ENCODE peak calls at places on chromosomes 2 and 18, in six cellular contexts. U, R, T, W, L and G are unnamed samples.

GRCh38 chr2:211367711-211368110 is 811.3 kb downstream of the CPS1 start:
- DNase-seq in U (no peak), W (no peak), R (no peak), L (no peak), T (no peak), G (no peak)

GRCh38 chr18:3119401-3120323 is 100.1 kb downstream of the MYOM1 start:
- DNase-seq in T (no peak), L (no peak), R (no peak), W (no peak), U (peak; percentile 26), G (no peak)

GRCh38 chr18:34224423-34225217 is at the start of gene NOL4:
- DNase-seq in R (peak; percentile 19), W (peak; percentile 75), U (peak; percentile 60), L (no peak), T (no peak), G (no peak)

GRCh38 chr18:76572517-76573247 is 77.6 kb upstream of the ZNF516 start:
- DNase-seq in T (no peak), W (no peak), L (no peak), U (no peak), R (no peak), G (no peak)

GRCh38 chr18:59954746-59955145 is 55.0 kb downstream of the PMAIP1 start:
- DNase-seq in R (no peak), W (no peak), T (no peak), U (no peak), L (no peak), G (no peak)

GRCh38 chr18:77090546-77091200 is 41.9 kb downstream of the MBP start:
- DNase-seq in L (no peak), U (no peak), R (no peak), T (no peak), W (no peak), G (no peak)

GRCh38 chr2:206084468-206084869 is 1.5 kb downstream of the INO80D start:
- DNase-seq in T (peak; percentile 75), L (peak; percentile 71), W (peak; percentile 88), U (peak; percentile 67), R (peak; percentile 61), G (peak; percentile 63)

GRCh38 chr2:108585446-108585845 is 51.2 kb downstream of the LIMS1 start:
- DNase-seq in T (no peak), L (no peak), W (no peak), R (no peak), U (no peak), G (no peak)

GRCh38 chr2:506866-507265 is 170.3 kb downstream of the TMEM18 start:
- DNase-seq in T (no peak), W (no peak), L (no peak), R (no peak), U (no peak), G (no peak)

GRCh38 chr2:84481702-84482101 is 22.6 kb upstream of the SUCLG1 start:
- DNase-seq in U (no peak), W (no peak), T (no peak), R (no peak), L (no peak), G (no peak)

GRCh38 chr18:75111673-75112485 is 97.1 kb downstream of the PTGR3 start:
- DNase-seq in R (no peak), W (peak; percentile 10), L (no peak), T (no peak), U (no peak), G (no peak)

GRCh38 chr18:26440644-26441043 is 107.7 kb downstream of the KCTD1 start:
- DNase-seq in W (no peak), R (no peak), U (no peak), L (no peak), T (no peak), G (no peak)

GRCh38 chr2:30398488-30398887 is 48.6 kb upstream of the LCLAT1 start:
- DNase-seq in T (no peak), U (no peak), W (no peak), R (no peak), L (no peak), G (no peak)

GRCh38 chr2:12177052-12177994 is 430.9 kb downstream of the LPIN1 start:
- DNase-seq in T (peak; percentile 72), U (peak; percentile 14), L (peak; percentile 52), W (peak; percentile 59), R (peak; percentile 49), G (peak; percentile 60)

GRCh38 chr2:234204480-234204879 is 154.0 kb downstream of the SPP2 start:
- DNase-seq in L (no peak), U (no peak), R (peak; percentile 13), W (no peak), T (no peak), G (no peak)

GRCh38 chr2:41160439-41160838 is 708.5 kb upstream of the SLC8A1 start:
- DNase-seq in T (no peak), W (no peak), U (no peak), R (peak; percentile 75), L (no peak), G (no peak)

GRCh38 chr18:34631071-34631470 is 79.0 kb upstream of the DTNA start:
- DNase-seq in U (no peak), W (no peak), R (no peak), T (no peak), L (no peak), G (no peak)

GRCh38 chr2:27003003-27003402 is 29.8 kb upstream of the TMEM214 start:
- DNase-seq in R (no peak), U (no peak), W (no peak), T (no peak), L (no peak), G (no peak)

GRCh38 chr2:61536086-61536722 is 2.0 kb downstream of the XPO1 start:
- DNase-seq in U (no peak), R (peak; percentile 88), L (no peak), W (peak; percentile 96), T (peak; percentile 89), G (no peak)

GRCh38 chr18:49734836-49735235 is 78.5 kb downstream of the ACAA2 start:
- DNase-seq in U (no peak), R (no peak), W (no peak), L (no peak), T (no peak), G (no peak)

GRCh38 chr2:191617589-191617988 is 60.3 kb upstream of the NABP1 start:
- DNase-seq in W (no peak), L (no peak), T (no peak), U (no peak), R (no peak), G (peak; percentile 53)

GRCh38 chr18:32683044-32683443 is 89.8 kb downstream of the KLHL14 start:
- DNase-seq in U (no peak), R (no peak), T (no peak), L (no peak), W (no peak), G (no peak)

GRCh38 chr2:197269173-197269572 is 41.4 kb downstream of the ANKRD44 start:
- DNase-seq in L (no peak), W (no peak), U (no peak), T (no peak), R (no peak), G (no peak)

GRCh38 chr2:106882658-106883057 is 3.3 kb downstream of the ST6GAL2 start:
- DNase-seq in R (no peak), L (no peak), U (no peak), W (peak; percentile 74), T (no peak), G (no peak)

GRCh38 chr2:37364351-37364750 is 19.9 kb downstream of the QPCT start:
- DNase-seq in L (no peak), W (no peak), R (no peak), U (no peak), T (no peak), G (no peak)

GRCh38 chr2:37367310-37367709 is 22.9 kb downstream of the QPCT start:
- DNase-seq in R (no peak), W (no peak), L (no peak), U (no peak), T (no peak), G (no peak)

GRCh38 chr2:37365669-37366068 is 21.2 kb downstream of the QPCT start:
- DNase-seq in L (no peak), U (no peak), W (no peak), T (no peak), R (no peak), G (no peak)

GRCh38 chr2:37367984-37368383 is 23.6 kb downstream of the QPCT start:
- DNase-seq in L (no peak), T (no peak), U (no peak), R (no peak), W (no peak), G (no peak)

GRCh38 chr2:37366773-37367172 is 22.3 kb downstream of the QPCT start:
- DNase-seq in U (no peak), W (no peak), R (no peak), T (no peak), L (no peak), G (no peak)
- H3K27ac ChIP-seq in U (no peak overlapping the region), W (no peak overlapping the region), R (no peak overlapping the region), T (no peak overlapping the region), L (no peak overlapping the region), G (no peak overlapping the region)

GRCh38 chr2:135167273-135167672 is 115.2 kb downstream of the RAB3GAP1 start:
- DNase-seq in L (no peak), R (no peak), T (no peak), W (no peak), U (no peak), G (no peak)
- H3K36me3 ChIP-seq in L (no peaks in the 10 kb centered on the region), R (peaks cover 14% of the 10 kb centered on the region), T (no peaks in the 10 kb centered on the region), W (no peaks in the 10 kb centered on the region), U (peaks cover 54% of the 10 kb centered on the region), G (no peaks in the 10 kb centered on the region)

DNA sequence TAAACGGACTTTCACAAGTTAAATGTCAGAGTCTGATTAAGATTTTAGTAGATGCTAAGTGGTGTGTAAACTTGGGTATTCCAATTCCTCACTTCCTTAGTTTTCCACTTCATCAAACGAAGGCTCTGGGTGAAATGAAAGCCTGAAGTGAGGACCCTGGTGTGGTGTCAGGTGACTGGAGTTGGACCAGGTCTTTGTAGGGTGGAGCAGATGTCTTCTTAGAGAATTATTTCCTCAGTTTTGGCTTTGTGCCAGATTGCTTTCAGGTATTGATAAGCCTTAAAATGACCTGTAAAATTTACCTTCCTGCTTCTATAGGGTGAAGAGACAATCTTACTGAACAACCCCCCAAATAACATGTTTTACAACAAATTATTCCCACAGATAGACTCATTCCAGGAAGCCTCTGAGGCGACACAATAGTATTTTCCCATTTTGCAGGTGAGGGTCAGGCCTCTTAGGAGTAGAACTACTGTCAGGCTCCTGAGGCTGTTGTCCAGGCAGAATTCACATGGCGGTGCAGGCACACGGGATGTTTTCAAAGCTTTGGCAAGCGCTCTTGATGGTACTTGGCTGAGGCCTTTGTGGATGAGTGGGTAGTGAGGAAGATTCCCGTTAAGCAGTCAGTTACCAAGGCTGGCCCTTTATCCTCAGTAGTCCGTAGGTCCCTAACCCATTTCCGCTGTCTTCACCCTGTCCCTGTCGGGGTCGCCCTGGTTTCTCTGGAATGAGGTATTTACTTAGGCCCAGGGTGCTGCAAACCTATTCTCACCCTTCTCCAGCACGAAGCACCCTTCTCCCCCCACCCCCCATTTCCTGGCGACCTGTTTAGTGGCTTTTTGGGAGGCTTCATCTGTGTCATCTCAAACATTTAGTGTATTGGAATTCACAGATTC is 6.6 kb downstream of the RPS7 start:
- DNase-seq in W (no peak), U (no peak), L (no peak), R (no peak), T (no peak), G (no peak)
- TF ChIP-seq POLR2A in W (no peak), U (no peak), L (no peak), R (peak; percentile 30), T (no peak), G (no peak)

GRCh38 chr2:237306787-237307170 is 107.2 kb downstream of the COL6A3 start:
- DNase-seq in T (no peak), L (no peak), U (no peak), W (no peak), R (no peak), G (no peak)
- H3K27ac ChIP-seq in T (no peak overlapping the region), L (no peak overlapping the region), U (peak overlapping the region; percentile 9), W (peak overlapping the region; percentile 73), R (no peak overlapping the region), G (no peak overlapping the region)

GRCh38 chr2:66443977-66444855 is 9.3 kb downstream of the MEIS1 start:
- DNase-seq in L (peak; percentile 36), U (no peak), R (no peak), W (peak; percentile 29), T (no peak), G (peak; percentile 48)
- H3K36me3 ChIP-seq in L (no peaks in the 10 kb centered on the region), U (no peaks in the 10 kb centered on the region), R (no peaks in the 10 kb centered on the region), W (no peaks in the 10 kb centered on the region), T (no peaks in the 10 kb centered on the region), G (no peaks in the 10 kb centered on the region)